ENCODE peak calls at places on chromosome X, in seven cellular contexts. B is IMR-90, D is tibial nerve, Y is Peyer's patch, G is pancreas, L is heart left ventricle, V is left ventricle myocardium inferior. M is an unnamed sample.

GRCh38 chrX:53373307-53373706 is 49.1 kb downstream of the SMC1A start:
- DNase-seq in B (no peak), D (no peak), Y (no peak), G (no peak), L (no peak), V (no peak), M (no peak)

GRCh38 chrX:68834371-68835103 is 5.7 kb downstream of the EFNB1 start:
- DNase-seq in B (no peak), D (no peak), Y (peak; percentile 52), G (no peak), L (no peak), V (no peak), M (peak; percentile 85)

GRCh38 chrX:119105826-119106225 is 21.8 kb downstream of the KIAA1210 start:
- DNase-seq in B (peak; percentile 19), D (no peak), Y (no peak), G (no peak), L (no peak), V (no peak), M (no peak)

GRCh38 chrX:25275159-25275558 is 259.4 kb upstream of the ARX start:
- DNase-seq in B (no peak), D (no peak), Y (no peak), G (no peak), L (no peak), V (no peak), M (no peak)

GRCh38 chrX:149284616-149285015 is 220.5 kb downstream of the IDS start:
- DNase-seq in B (no peak), D (no peak), Y (no peak), G (no peak), L (no peak), V (no peak), M (no peak)

GRCh38 chrX:132022863-132023116 is 312 bp upstream of the STK26 start:
- DNase-seq in B (no peak), D (no peak), Y (no peak), G (peak; percentile 1), L (no peak), V (peak; percentile 11), M (no peak)

GRCh38 chrX:42577936-42578335 is 200.0 kb downstream of the PPP1R2C start:
- DNase-seq in B (no peak), D (no peak), Y (no peak), G (no peak), L (no peak), V (no peak), M (no peak)

GRCh38 chrX:119692241-119693031 is 532 bp downstream of the SEPTIN6 start:
- DNase-seq in B (peak; percentile 48), D (no peak), Y (peak; percentile 80), G (no peak), L (peak; percentile 27), V (peak; percentile 28), M (no peak)

GRCh38 chrX:16658284-16658683 is 8.3 kb downstream of the S100G start:
- DNase-seq in B (peak; percentile 80), D (no peak), Y (no peak), G (no peak), L (no peak), V (no peak), M (no peak)

GRCh38 chrX:120752431-120753128 is 122.7 kb upstream of the C1GALT1C1 start:
- DNase-seq in B (no peak), D (no peak), Y (no peak), G (no peak), L (no peak), V (no peak), M (no peak)

GRCh38 chrX:44843318-44843702 is 511 bp upstream of the DUSP21 start:
- DNase-seq in B (no peak), D (no peak), Y (no peak), G (no peak), L (no peak), V (no peak), M (no peak)

GRCh38 chrX:13029341-13029740 is 15.1 kb downstream of the FAM9C start:
- DNase-seq in B (peak; percentile 43), D (peak; percentile 32), Y (no peak), G (peak; percentile 17), L (peak; percentile 77), V (peak; percentile 59), M (no peak)
- TF ChIP-seq CTCF in B (no peak), D (no peak), Y (no peak), G (no peak), L (no peak), V (no peak), M (no peak)

DNA sequence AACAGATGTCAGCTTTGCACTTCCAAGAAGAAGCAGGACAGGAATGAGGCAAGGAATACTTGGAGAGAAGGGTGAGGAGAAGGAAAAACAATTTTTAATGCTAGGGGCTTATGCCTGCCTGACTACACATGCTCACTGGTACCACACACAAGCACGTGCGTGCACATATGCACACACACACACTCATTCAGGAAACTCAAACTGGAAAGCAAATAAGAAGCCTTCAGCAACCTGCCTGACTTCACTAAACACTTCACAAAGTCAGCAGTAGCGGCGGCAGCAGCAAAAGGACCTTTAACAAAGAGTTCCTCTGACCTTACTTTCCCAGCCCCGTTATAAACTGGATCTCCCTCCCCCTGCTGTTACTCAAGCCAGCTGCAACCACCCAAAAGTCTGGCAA is 3.4 kb downstream of the ZDHHC9 start:
- DNase-seq in B (no peak), D (no peak), Y (no peak), G (no peak), L (no peak), V (no peak), M (no peak)
- H3K4me3 ChIP-seq in B (no peak overlapping the region), D (no peak overlapping the region), Y (peak overlapping the region; percentile 16), G (no peak overlapping the region), L (no peak overlapping the region), V (peak overlapping the region; percentile 25), M (no peak overlapping the region)

GRCh38 chrX:17919896-17920446 is 58.9 kb upstream of the RAI2 start:
- DNase-seq in B (no peak), D (no peak), Y (no peak), G (no peak), L (no peak), V (no peak), M (no peak)
- TF ChIP-seq CTCF in B (no peak), D (no peak), Y (no peak), G (no peak), L (no peak), V (no peak), M (no peak)

GRCh38 chrX:1009771-1010170 is 202.7 kb downstream of the CRLF2 start:
- DNase-seq in B (no peak), D (no peak), Y (no peak), G (no peak), L (no peak), V (no peak), M (no peak)
- H3K4me3 ChIP-seq in B (no peak overlapping the region), D (no peak overlapping the region), Y (no peak overlapping the region), G (no peak overlapping the region), L (no peak overlapping the region), V (no peak overlapping the region), M (no peak overlapping the region)

GRCh38 chrX:109847257-109848187 is 114.5 kb upstream of the ACSL4 start:
- DNase-seq in B (peak; percentile 90), D (no peak), Y (no peak), G (no peak), L (no peak), V (no peak), M (no peak)
- TF ChIP-seq CTCF in B (no peak), D (no peak), Y (no peak), G (no peak), L (no peak), V (no peak), M (no peak)

DNA sequence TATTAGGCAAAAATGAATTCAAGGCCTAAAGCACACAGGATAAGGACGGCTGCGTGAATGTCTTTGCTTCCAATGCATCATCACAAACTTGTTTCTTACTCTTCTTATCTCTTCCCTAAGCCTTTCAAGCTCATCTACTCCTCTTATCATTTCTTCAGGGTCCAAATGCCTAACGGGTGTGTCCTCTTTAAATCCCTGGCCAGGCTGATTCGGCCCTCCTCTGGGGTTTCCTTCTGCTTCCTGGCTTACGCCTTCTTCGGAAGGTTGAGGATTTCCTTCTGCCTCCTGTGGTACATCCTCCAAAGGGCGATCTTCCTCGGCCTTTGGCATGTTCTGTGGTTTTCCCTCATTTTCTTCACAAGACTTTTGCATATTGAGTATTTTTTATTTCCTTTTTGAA is 1.3 kb downstream of the TCEAL8 start:
- DNase-seq in B (no peak), D (no peak), Y (no peak), G (no peak), L (peak; percentile 6), V (no peak), M (no peak)
- H3K4me3 ChIP-seq in B (peak overlapping the region; percentile 94), D (peak overlapping the region; percentile 54), Y (peak overlapping the region; percentile 67), G (peak overlapping the region; percentile 26), L (peak overlapping the region; percentile 95), V (peak overlapping the region; percentile 76), M (peak overlapping the region; percentile 67)

GRCh38 chrX:26783512-26784225 is 567.7 kb downstream of the MAGEB5 start:
- DNase-seq in B (peak; percentile 11), D (no peak), Y (no peak), G (peak; percentile 7), L (no peak), V (no peak), M (no peak)
- TF ChIP-seq CTCF in B (peak; percentile 37), D (peak; percentile 22), Y (no peak), G (no peak), L (peak; percentile 26), V (peak; percentile 25), M (no peak)

M was measured in vagina.